ENCODE peak calls at places on chromosome 17, in eight cellular contexts. One of them, this sample, is unnamed.

GRCh38 chr17:20074489-20074888 is 65.3 kb downstream of the SPECC1 start:
- DNase-seq in dorsolateral prefrontal cortex: no peak
- DNase-seq in A549: no peak
- DNase-seq in mesothelial cell of epicardium: no peak
- DNase-seq in left ventricle myocardium inferior: no peak
- DNase-seq in fibroblast of the aortic adventitia: no peak
- DNase-seq in kidney epithelial cell: no peak
- DNase-seq in choroid plexus epithelial cell: no peak
- DNase-seq in this sample: no peak

GRCh38 chr17:60169921-60170817 is 20.4 kb downstream of the CA4 start:
- DNase-seq in dorsolateral prefrontal cortex: no peak
- DNase-seq in A549: no peak
- DNase-seq in mesothelial cell of epicardium: no peak
- DNase-seq in left ventricle myocardium inferior: peak; percentile 67
- DNase-seq in fibroblast of the aortic adventitia: peak; percentile 53
- DNase-seq in kidney epithelial cell: no peak
- DNase-seq in choroid plexus epithelial cell: peak; percentile 66
- DNase-seq in this sample: no peak

GRCh38 chr17:13671771-13672170 is 70.0 kb upstream of the HS3ST3A1 start:
- DNase-seq in dorsolateral prefrontal cortex: no peak
- DNase-seq in A549: no peak
- DNase-seq in mesothelial cell of epicardium: no peak
- DNase-seq in left ventricle myocardium inferior: no peak
- DNase-seq in fibroblast of the aortic adventitia: no peak
- DNase-seq in kidney epithelial cell: no peak
- DNase-seq in choroid plexus epithelial cell: peak; percentile 51
- DNase-seq in this sample: no peak

GRCh38 chr17:79216826-79217225 is 142.2 kb downstream of the ENGASE start:
- DNase-seq in dorsolateral prefrontal cortex: no peak
- DNase-seq in A549: no peak
- DNase-seq in mesothelial cell of epicardium: no peak
- DNase-seq in left ventricle myocardium inferior: no peak
- DNase-seq in fibroblast of the aortic adventitia: no peak
- DNase-seq in kidney epithelial cell: no peak
- DNase-seq in choroid plexus epithelial cell: no peak
- DNase-seq in this sample: no peak

GRCh38 chr17:14359251-14359939 is 58.5 kb downstream of the HS3ST3B1 start:
- DNase-seq in dorsolateral prefrontal cortex: no peak
- DNase-seq in A549: no peak
- DNase-seq in mesothelial cell of epicardium: no peak
- DNase-seq in left ventricle myocardium inferior: no peak
- DNase-seq in fibroblast of the aortic adventitia: no peak
- DNase-seq in kidney epithelial cell: no peak
- DNase-seq in choroid plexus epithelial cell: no peak
- DNase-seq in this sample: no peak

GRCh38 chr17:57834146-57834741 is 15.6 kb downstream of the MRPS23 start:
- DNase-seq in dorsolateral prefrontal cortex: peak; percentile 67
- DNase-seq in A549: no peak
- DNase-seq in mesothelial cell of epicardium: no peak
- DNase-seq in left ventricle myocardium inferior: peak; percentile 64
- DNase-seq in fibroblast of the aortic adventitia: peak; percentile 31
- DNase-seq in kidney epithelial cell: peak; percentile 48
- DNase-seq in choroid plexus epithelial cell: no peak
- DNase-seq in this sample: peak; percentile 15

GRCh38 chr17:57569860-57570259 is 175.2 kb downstream of the CCDC182 start:
- DNase-seq in dorsolateral prefrontal cortex: no peak
- DNase-seq in A549: no peak
- DNase-seq in mesothelial cell of epicardium: no peak
- DNase-seq in left ventricle myocardium inferior: no peak
- DNase-seq in fibroblast of the aortic adventitia: no peak
- DNase-seq in kidney epithelial cell: no peak
- DNase-seq in choroid plexus epithelial cell: no peak
- DNase-seq in this sample: no peak

GRCh38 chr17:80124351-80124981 is 22.5 kb downstream of the EIF4A3 start:
- DNase-seq in dorsolateral prefrontal cortex: no peak
- DNase-seq in A549: peak; percentile 45
- DNase-seq in mesothelial cell of epicardium: peak; percentile 38
- DNase-seq in left ventricle myocardium inferior: no peak
- DNase-seq in fibroblast of the aortic adventitia: peak; percentile 56
- DNase-seq in kidney epithelial cell: peak; percentile 54
- DNase-seq in choroid plexus epithelial cell: peak; percentile 54
- DNase-seq in this sample: no peak

GRCh38 chr17:56908061-56908542 is 5.7 kb downstream of the TRIM25 start:
- DNase-seq in dorsolateral prefrontal cortex: no peak
- DNase-seq in A549: no peak
- DNase-seq in mesothelial cell of epicardium: no peak
- DNase-seq in left ventricle myocardium inferior: peak; percentile 65
- DNase-seq in fibroblast of the aortic adventitia: no peak
- DNase-seq in kidney epithelial cell: no peak
- DNase-seq in choroid plexus epithelial cell: no peak
- DNase-seq in this sample: no peak

GRCh38 chr17:66777689-66778225 is 57.2 kb upstream of the CACNG5 start:
- DNase-seq in dorsolateral prefrontal cortex: peak; percentile 64
- DNase-seq in A549: no peak
- DNase-seq in mesothelial cell of epicardium: no peak
- DNase-seq in left ventricle myocardium inferior: no peak
- DNase-seq in fibroblast of the aortic adventitia: peak; percentile 22
- DNase-seq in kidney epithelial cell: no peak
- DNase-seq in choroid plexus epithelial cell: peak; percentile 81
- DNase-seq in this sample: no peak

GRCh38 chr17:45016823-45017222 is 34.6 kb downstream of the DCAKD start:
- DNase-seq in dorsolateral prefrontal cortex: no peak
- DNase-seq in A549: peak; percentile 43
- DNase-seq in mesothelial cell of epicardium: no peak
- DNase-seq in left ventricle myocardium inferior: no peak
- DNase-seq in fibroblast of the aortic adventitia: no peak
- DNase-seq in kidney epithelial cell: no peak
- DNase-seq in choroid plexus epithelial cell: no peak
- DNase-seq in this sample: no peak

GRCh38 chr17:65163990-65164495 is 26.9 kb downstream of the RGS9 start:
- DNase-seq in dorsolateral prefrontal cortex: no peak
- DNase-seq in A549: peak; percentile 57
- DNase-seq in mesothelial cell of epicardium: no peak
- DNase-seq in left ventricle myocardium inferior: no peak
- DNase-seq in fibroblast of the aortic adventitia: no peak
- DNase-seq in kidney epithelial cell: no peak
- DNase-seq in choroid plexus epithelial cell: peak; percentile 52
- DNase-seq in this sample: no peak

GRCh38 chr17:13311301-13311700 is 290.4 kb downstream of the HS3ST3A1 start:
- DNase-seq in dorsolateral prefrontal cortex: no peak
- DNase-seq in A549: no peak
- DNase-seq in mesothelial cell of epicardium: no peak
- DNase-seq in left ventricle myocardium inferior: no peak
- DNase-seq in fibroblast of the aortic adventitia: peak; percentile 55
- DNase-seq in kidney epithelial cell: no peak
- DNase-seq in choroid plexus epithelial cell: peak; percentile 41
- DNase-seq in this sample: no peak

GRCh38 chr17:63349478-63350000 is 96.6 kb downstream of the CYB561 start:
- DNase-seq in dorsolateral prefrontal cortex: no peak
- DNase-seq in A549: no peak
- DNase-seq in mesothelial cell of epicardium: no peak
- DNase-seq in left ventricle myocardium inferior: no peak
- DNase-seq in fibroblast of the aortic adventitia: peak; percentile 80
- DNase-seq in kidney epithelial cell: no peak
- DNase-seq in choroid plexus epithelial cell: no peak
- DNase-seq in this sample: no peak

GRCh38 chr17:50421308-50422031 is 4.5 kb upstream of the ACSF2 start:
- DNase-seq in dorsolateral prefrontal cortex: no peak
- DNase-seq in A549: no peak
- DNase-seq in mesothelial cell of epicardium: no peak
- DNase-seq in left ventricle myocardium inferior: no peak
- DNase-seq in fibroblast of the aortic adventitia: peak; percentile 27
- DNase-seq in kidney epithelial cell: no peak
- DNase-seq in choroid plexus epithelial cell: peak; percentile 60
- DNase-seq in this sample: no peak

GRCh38 chr17:73091770-73092517 is 544 bp downstream of the SLC39A11 start:
- DNase-seq in dorsolateral prefrontal cortex: no peak
- DNase-seq in A549: peak; percentile 74
- DNase-seq in mesothelial cell of epicardium: peak; percentile 45
- DNase-seq in left ventricle myocardium inferior: peak; percentile 22
- DNase-seq in fibroblast of the aortic adventitia: peak; percentile 25
- DNase-seq in kidney epithelial cell: no peak
- DNase-seq in choroid plexus epithelial cell: no peak
- DNase-seq in this sample: peak; percentile 51

GRCh38 chr17:61149862-61150362 is 249.7 kb upstream of the TBX2 start:
- DNase-seq in dorsolateral prefrontal cortex: no peak
- DNase-seq in A549: no peak
- DNase-seq in mesothelial cell of epicardium: no peak
- DNase-seq in left ventricle myocardium inferior: no peak
- DNase-seq in fibroblast of the aortic adventitia: no peak
- DNase-seq in kidney epithelial cell: no peak
- DNase-seq in choroid plexus epithelial cell: no peak
- DNase-seq in this sample: no peak

GRCh38 chr17:66747561-66748275 is 87.2 kb upstream of the CACNG5 start:
- DNase-seq in dorsolateral prefrontal cortex: no peak
- DNase-seq in A549: no peak
- DNase-seq in mesothelial cell of epicardium: no peak
- DNase-seq in left ventricle myocardium inferior: no peak
- DNase-seq in fibroblast of the aortic adventitia: peak; percentile 97
- DNase-seq in kidney epithelial cell: no peak
- DNase-seq in choroid plexus epithelial cell: peak; percentile 77
- DNase-seq in this sample: no peak

GRCh38 chr17:34782271-34782670 is 179.0 kb downstream of the CCT6B start:
- DNase-seq in dorsolateral prefrontal cortex: no peak
- DNase-seq in A549: no peak
- DNase-seq in mesothelial cell of epicardium: no peak
- DNase-seq in left ventricle myocardium inferior: no peak
- DNase-seq in fibroblast of the aortic adventitia: no peak
- DNase-seq in kidney epithelial cell: no peak
- DNase-seq in choroid plexus epithelial cell: no peak
- DNase-seq in this sample: no peak

GRCh38 chr17:83149761-83150251 is 70.4 kb downstream of the METRNL start:
- DNase-seq in dorsolateral prefrontal cortex: peak; percentile 10
- DNase-seq in A549: no peak
- DNase-seq in mesothelial cell of epicardium: no peak
- DNase-seq in left ventricle myocardium inferior: no peak
- DNase-seq in fibroblast of the aortic adventitia: no peak
- DNase-seq in kidney epithelial cell: no peak
- DNase-seq in choroid plexus epithelial cell: peak; percentile 44
- DNase-seq in this sample: no peak

GRCh38 chr17:15651001-15651582 is 31.6 kb upstream of the FBXW10B start:
- DNase-seq in dorsolateral prefrontal cortex: no peak
- DNase-seq in A549: no peak
- DNase-seq in mesothelial cell of epicardium: no peak
- DNase-seq in left ventricle myocardium inferior: no peak
- DNase-seq in fibroblast of the aortic adventitia: no peak
- DNase-seq in kidney epithelial cell: no peak
- DNase-seq in choroid plexus epithelial cell: no peak
- DNase-seq in this sample: no peak

GRCh38 chr17:19360772-19361171 is 1.8 kb downstream of the B9D1 start:
- DNase-seq in dorsolateral prefrontal cortex: no peak
- DNase-seq in A549: no peak
- DNase-seq in mesothelial cell of epicardium: no peak
- DNase-seq in left ventricle myocardium inferior: no peak
- DNase-seq in fibroblast of the aortic adventitia: no peak
- DNase-seq in kidney epithelial cell: no peak
- DNase-seq in choroid plexus epithelial cell: no peak
- DNase-seq in this sample: no peak

GRCh38 chr17:1137465-1137894 is 42.3 kb downstream of the ABR start:
- DNase-seq in dorsolateral prefrontal cortex: no peak
- DNase-seq in A549: peak; percentile 79
- DNase-seq in mesothelial cell of epicardium: no peak
- DNase-seq in left ventricle myocardium inferior: no peak
- DNase-seq in fibroblast of the aortic adventitia: no peak
- DNase-seq in kidney epithelial cell: no peak
- DNase-seq in choroid plexus epithelial cell: no peak
- DNase-seq in this sample: no peak

GRCh38 chr17:29117440-29117753 is 62.8 kb downstream of the MYO18A start:
- DNase-seq in dorsolateral prefrontal cortex: no peak
- DNase-seq in A549: no peak
- DNase-seq in mesothelial cell of epicardium: no peak
- DNase-seq in left ventricle myocardium inferior: no peak
- DNase-seq in fibroblast of the aortic adventitia: no peak
- DNase-seq in kidney epithelial cell: no peak
- DNase-seq in choroid plexus epithelial cell: no peak
- DNase-seq in this sample: no peak

GRCh38 chr17:63426041-63426916 is 19.8 kb downstream of the CYB561 start:
- DNase-seq in dorsolateral prefrontal cortex: peak; percentile 30
- DNase-seq in A549: no peak
- DNase-seq in mesothelial cell of epicardium: no peak
- DNase-seq in left ventricle myocardium inferior: no peak
- DNase-seq in fibroblast of the aortic adventitia: no peak
- DNase-seq in kidney epithelial cell: no peak
- DNase-seq in choroid plexus epithelial cell: no peak
- DNase-seq in this sample: no peak

GRCh38 chr17:74334393-74335039 is 8.5 kb downstream of the KIF19 start:
- DNase-seq in dorsolateral prefrontal cortex: no peak
- DNase-seq in A549: no peak
- DNase-seq in mesothelial cell of epicardium: no peak
- DNase-seq in left ventricle myocardium inferior: no peak
- DNase-seq in fibroblast of the aortic adventitia: peak; percentile 3
- DNase-seq in kidney epithelial cell: no peak
- DNase-seq in choroid plexus epithelial cell: peak; percentile 8
- DNase-seq in this sample: no peak

GRCh38 chr17:49003557-49004511 is 6.6 kb downstream of the IGF2BP1 start:
- DNase-seq in dorsolateral prefrontal cortex: no peak
- DNase-seq in A549: no peak
- DNase-seq in mesothelial cell of epicardium: peak; percentile 61
- DNase-seq in left ventricle myocardium inferior: no peak
- DNase-seq in fibroblast of the aortic adventitia: no peak
- DNase-seq in kidney epithelial cell: no peak
- DNase-seq in choroid plexus epithelial cell: peak; percentile 40
- DNase-seq in this sample: peak; percentile 68
- TF ChIP-seq CTCF in dorsolateral prefrontal cortex: no peak
- TF ChIP-seq CTCF in A549: no peak
- TF ChIP-seq CTCF in mesothelial cell of epicardium: no peak
- TF ChIP-seq CTCF in left ventricle myocardium inferior: no peak
- TF ChIP-seq CTCF in fibroblast of the aortic adventitia: no peak
- TF ChIP-seq CTCF in kidney epithelial cell: no peak
- TF ChIP-seq CTCF in choroid plexus epithelial cell: no peak
- TF ChIP-seq CTCF in this sample: no peak

GRCh38 chr17:39014795-39015545 is 47.8 kb upstream of the FBXO47 start:
- DNase-seq in dorsolateral prefrontal cortex: no peak
- DNase-seq in A549: no peak
- DNase-seq in mesothelial cell of epicardium: no peak
- DNase-seq in left ventricle myocardium inferior: no peak
- DNase-seq in fibroblast of the aortic adventitia: no peak
- DNase-seq in kidney epithelial cell: no peak
- DNase-seq in choroid plexus epithelial cell: no peak
- DNase-seq in this sample: no peak
- TF ChIP-seq CTCF in dorsolateral prefrontal cortex: no peak
- TF ChIP-seq CTCF in A549: no peak
- TF ChIP-seq CTCF in mesothelial cell of epicardium: no peak
- TF ChIP-seq CTCF in left ventricle myocardium inferior: no peak
- TF ChIP-seq CTCF in fibroblast of the aortic adventitia: no peak
- TF ChIP-seq CTCF in kidney epithelial cell: no peak
- TF ChIP-seq CTCF in choroid plexus epithelial cell: no peak
- TF ChIP-seq CTCF in this sample: no peak

GRCh38 chr17:38824899-38825761 is at the start of gene CWC25:
- DNase-seq in dorsolateral prefrontal cortex: peak; percentile 98
- DNase-seq in A549: peak; percentile 90
- DNase-seq in mesothelial cell of epicardium: peak; percentile 99
- DNase-seq in left ventricle myocardium inferior: peak; percentile 96
- DNase-seq in fibroblast of the aortic adventitia: peak; percentile 98
- DNase-seq in kidney epithelial cell: peak; percentile 63
- DNase-seq in choroid plexus epithelial cell: peak; percentile 98
- DNase-seq in this sample: peak; percentile 97
- TF ChIP-seq CTCF in dorsolateral prefrontal cortex: no peak
- TF ChIP-seq CTCF in A549: no peak
- TF ChIP-seq CTCF in mesothelial cell of epicardium: no peak
- TF ChIP-seq CTCF in left ventricle myocardium inferior: no peak
- TF ChIP-seq CTCF in fibroblast of the aortic adventitia: no peak
- TF ChIP-seq CTCF in kidney epithelial cell: no peak
- TF ChIP-seq CTCF in choroid plexus epithelial cell: no peak
- TF ChIP-seq CTCF in this sample: no peak

GRCh38 chr17:48612854-48613691 is 2.0 kb downstream of the HOXB8 start:
- DNase-seq in dorsolateral prefrontal cortex: no peak
- DNase-seq in A549: peak; percentile 84
- DNase-seq in mesothelial cell of epicardium: peak; percentile 59
- DNase-seq in left ventricle myocardium inferior: no peak
- DNase-seq in fibroblast of the aortic adventitia: no peak
- DNase-seq in kidney epithelial cell: no peak
- DNase-seq in choroid plexus epithelial cell: peak; percentile 26
- DNase-seq in this sample: peak; percentile 56
- TF ChIP-seq CTCF in dorsolateral prefrontal cortex: peak; percentile 12
- TF ChIP-seq CTCF in A549: no peak
- TF ChIP-seq CTCF in mesothelial cell of epicardium: peak; percentile 15
- TF ChIP-seq CTCF in left ventricle myocardium inferior: peak; percentile 46
- TF ChIP-seq CTCF in fibroblast of the aortic adventitia: peak; percentile 38
- TF ChIP-seq CTCF in kidney epithelial cell: no peak
- TF ChIP-seq CTCF in choroid plexus epithelial cell: peak; percentile 28
- TF ChIP-seq CTCF in this sample: no peak